ENCODE peak calls at places on chromosomes 16 and 17, in four cellular contexts. V, O, F and Z are unnamed samples.

GRCh38 chr17:49515196-49515770 is 20.2 kb downstream of the NGFR start:
- DNase-seq in V (no peak), O (no peak), F (peak; percentile 60), Z (peak; percentile 89)

GRCh38 chr17:60253048-60253447 is 103.3 kb downstream of the CA4 start:
- DNase-seq in V (no peak), O (no peak), F (no peak), Z (no peak)

GRCh38 chr16:48895142-48895541 is 285.2 kb upstream of the N4BP1 start:
- DNase-seq in V (no peak), O (no peak), F (no peak), Z (no peak)

GRCh38 chr17:74424658-74425057 is 7.2 kb upstream of the GPRC5C start:
- DNase-seq in V (no peak), O (no peak), F (no peak), Z (no peak)

GRCh38 chr16:83603981-83604570 is 203.7 kb upstream of the HSBP1 start:
- DNase-seq in V (no peak), O (no peak), F (no peak), Z (no peak)

GRCh38 chr17:51260960-51261958 is 913 bp downstream of the UTP18 start:
- DNase-seq in V (peak; percentile 68), O (no peak), F (peak; percentile 46), Z (peak; percentile 20)

GRCh38 chr17:14143678-14144077 is 74.4 kb downstream of the COX10 start:
- DNase-seq in V (no peak), O (no peak), F (no peak), Z (no peak)

GRCh38 chr16:85716016-85716679 is 27.4 kb upstream of the GINS2 start:
- DNase-seq in V (no peak), O (no peak), F (no peak), Z (no peak)

GRCh38 chr17:38970804-38971203 is 3.6 kb upstream of the FBXO47 start:
- DNase-seq in V (no peak), O (no peak), F (no peak), Z (no peak)

GRCh38 chr16:4866586-4866985 is 19.3 kb downstream of the UBN1 start:
- DNase-seq in V (no peak), O (no peak), F (no peak), Z (no peak)

GRCh38 chr17:286571-286970 is 66.0 kb downstream of the RPH3AL start:
- DNase-seq in V (peak; percentile 39), O (no peak), F (no peak), Z (no peak)